ENCODE peak calls at places on chromosome 5, in six cellular contexts. L, Z, H, V, B and M are unnamed samples.

GRCh38 chr5:167280111-167280510 is 1011.3 kb upstream of the WWC1 start:
- DNase-seq in L (no peak), V (no peak), H (no peak), Z (no peak), B (no peak), M (no peak)

GRCh38 chr5:68950111-68950510 is 143.7 kb upstream of the SLC30A5 start:
- DNase-seq in L (no peak), V (no peak), B (peak), Z (no peak), H (no peak), M (no peak)

GRCh38 chr5:179263391-179264052 is 81.7 kb downstream of the ADAMTS2 start:
- DNase-seq in B (no peak), L (no peak), H (no peak), V (no peak), Z (no peak), M (no peak)

GRCh38 chr5:147303251-147303650 is 68.4 kb downstream of the STK32A start:
- DNase-seq in V (no peak), L (peak), B (no peak), H (no peak), Z (no peak), M (no peak)

GRCh38 chr5:43851741-43852140 is 248.8 kb downstream of the NNT start:
- DNase-seq in B (peak), Z (no peak), L (no peak), V (no peak), H (no peak), M (no peak)

GRCh38 chr5:179393078-179393477 is 47.8 kb upstream of the ADAMTS2 start:
- DNase-seq in B (peak), L (peak), H (peak), Z (no peak), V (no peak), M (no peak)

GRCh38 chr5:135995979-135996378 is 32.8 kb upstream of the TGFBI start:
- DNase-seq in H (no peak), B (no peak), L (no peak), V (no peak), Z (no peak), M (no peak)

GRCh38 chr5:39194466-39195136 is 24.8 kb downstream of the FYB1 start:
- DNase-seq in B (peak), L (peak), Z (no peak), V (no peak), H (no peak), M (no peak)

GRCh38 chr5:169072223-169072622 is 228.7 kb downstream of the SLIT3 start:
- DNase-seq in H (no peak), L (no peak), V (no peak), B (no peak), Z (no peak), M (no peak)

GRCh38 chr5:80568251-80568650 is 1.8 kb downstream of the ANKRD34B start:
- DNase-seq in V (no peak), H (no peak), Z (no peak), L (no peak), B (no peak), M (no peak)

GRCh38 chr5:174832811-174833210 is 108.4 kb downstream of the MSX2 start:
- DNase-seq in V (no peak), H (no peak), Z (no peak), B (no peak), L (no peak), M (no peak)

GRCh38 chr5:117455236-117456233 is 880.9 kb upstream of the SEMA6A start:
- DNase-seq in B (no peak), V (peak), L (no peak), H (no peak), Z (no peak), M (no peak)

GRCh38 chr5:33850100-33850594 is 41.6 kb downstream of the ADAMTS12 start:
- DNase-seq in Z (no peak), L (peak), B (peak), H (no peak), V (no peak), M (no peak)

GRCh38 chr5:134590992-134591659 is 41.5 kb downstream of the SAR1B start:
- DNase-seq in Z (no peak), H (no peak), L (no peak), B (no peak), V (no peak), M (no peak)

GRCh38 chr5:133195250-133195649 is 143.4 kb downstream of the HSPA4 start:
- DNase-seq in Z (no peak), H (no peak), L (no peak), V (no peak), B (no peak), M (no peak)

GRCh38 chr5:936149-937144 is 43.8 kb downstream of the TRIP13 start:
- DNase-seq in Z (no peak), L (no peak), V (no peak), H (peak), B (no peak), M (no peak)

GRCh38 chr5:153952893-153953292 is 85.8 kb downstream of the FAM114A2 start:
- DNase-seq in V (no peak), B (peak), L (peak), Z (no peak), H (no peak), M (no peak)

GRCh38 chr5:115428248-115428647 is 116.3 kb downstream of the FEM1C start:
- DNase-seq in L (no peak), H (no peak), Z (no peak), B (no peak), V (no peak), M (no peak)

GRCh38 chr5:32223972-32224608 is 50.0 kb upstream of the GOLPH3 start:
- DNase-seq in H (no peak), Z (no peak), L (peak), V (no peak), B (peak), M (no peak)

GRCh38 chr5:72558383-72558782 is 51.2 kb upstream of the ZNF366 start:
- DNase-seq in L (no peak), B (peak), V (no peak), H (no peak), Z (no peak), M (no peak)

GRCh38 chr5:1772634-1773033 is 27.0 kb downstream of the MRPL36 start:
- DNase-seq in H (no peak), L (peak), V (no peak), B (peak), Z (no peak), M (peak)

GRCh38 chr5:138180183-138180782 is 1.4 kb downstream of the KIF20A start:
- DNase-seq in H (no peak), L (peak), B (peak), Z (no peak), V (no peak), M (peak)

GRCh38 chr5:69450116-69450515 is 35.2 kb downstream of the MARVELD2 start:
- DNase-seq in Z (no peak), B (peak), H (no peak), V (no peak), L (peak), M (no peak)

GRCh38 chr5:160219411-160219810 is 9.9 kb upstream of the FABP6 start:
- DNase-seq in Z (no peak), H (no peak), B (no peak), L (no peak), V (no peak), M (no peak)

GRCh38 chr5:150251504-150251903 is 38.1 kb downstream of the CAMK2A start:
- DNase-seq in V (no peak), L (no peak), H (no peak), B (no peak), Z (no peak), M (no peak)
- H3K4me3 ChIP-seq in V (no peak), L (no peak), H (no peak), B (no peak), Z (no peak), M (no peak)

GRCh38 chr5:122091942-122092600 is 14.0 kb upstream of the LOX start:
- DNase-seq in V (no peak), Z (no peak), L (peak), H (no peak), B (peak), M (no peak)
- TF ChIP-seq CTCF in V (no peak), Z (peak), L (peak), H (no peak), B (peak), M (peak)

DNA sequence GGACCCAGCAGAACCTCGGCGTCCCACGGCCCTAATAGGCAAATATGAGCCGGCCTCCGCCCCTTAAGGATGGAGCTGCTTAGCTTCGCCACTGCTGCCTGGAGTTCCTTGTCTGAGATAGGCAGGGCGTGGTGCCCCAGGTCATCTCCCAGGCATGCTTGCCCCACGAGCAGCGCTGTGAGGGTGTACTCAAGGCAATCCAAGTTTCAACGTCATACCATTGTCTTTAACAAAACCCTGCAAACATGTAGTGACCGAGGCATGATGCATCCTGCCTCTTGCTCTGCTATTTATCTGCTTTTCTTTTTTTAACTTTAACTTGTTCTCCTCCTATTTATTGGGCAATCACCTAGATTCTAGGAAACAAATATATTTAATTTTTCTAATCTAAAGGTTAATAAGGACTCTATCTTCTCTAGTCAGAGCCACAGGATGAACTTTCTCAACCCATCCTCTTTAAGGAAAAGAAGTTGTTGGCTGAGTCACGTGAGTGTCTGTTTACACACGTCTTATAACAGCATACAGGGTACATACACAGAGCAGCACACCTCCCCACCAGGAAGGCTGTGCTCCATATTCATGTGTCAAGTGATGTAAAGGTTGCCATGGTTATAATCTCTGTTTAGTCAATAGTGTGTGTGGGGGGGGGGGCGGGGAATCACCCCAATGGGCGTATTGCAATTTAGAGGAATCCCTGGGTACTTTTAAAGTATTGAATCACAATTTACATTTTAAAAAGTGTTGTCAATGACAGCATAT is 27.3 kb upstream of the ZSWIM6 start:
- DNase-seq in Z (no peak), B (peak), V (peak), L (peak), H (no peak), M (peak)
- H3K4me3 ChIP-seq in Z (no peak), B (no peak), V (no peak), L (no peak), H (no peak), M (no peak)

DNA sequence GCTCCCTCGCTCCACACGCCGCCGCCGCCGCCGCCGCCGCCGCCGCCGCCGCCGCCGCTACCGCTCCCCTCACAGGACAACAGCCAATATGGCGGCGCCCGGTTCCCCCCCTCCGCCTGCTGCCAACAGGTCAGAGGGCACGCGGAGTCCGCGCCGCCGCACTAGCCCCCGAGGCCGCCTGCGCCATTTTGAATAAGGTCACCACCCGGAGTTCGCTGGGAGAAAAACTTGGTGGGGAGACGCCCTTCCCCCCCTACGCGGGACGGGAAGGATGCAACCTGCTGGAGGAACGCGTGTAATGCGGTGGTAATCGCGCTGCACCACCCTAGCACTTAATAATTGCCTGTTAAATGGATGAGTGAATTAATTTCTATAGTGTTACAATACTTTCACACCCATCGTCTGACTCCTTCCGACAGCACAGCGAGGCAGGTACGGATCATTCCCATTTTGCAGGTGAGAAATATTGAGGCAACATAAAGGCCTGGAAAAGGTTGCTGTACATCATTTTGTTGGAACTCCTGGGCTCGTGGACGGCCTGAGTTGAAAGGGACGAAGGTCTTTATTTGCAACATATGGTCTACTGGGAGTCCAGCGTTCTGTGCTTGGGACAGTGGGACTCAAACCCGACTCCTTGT is at the start of gene FAM193B:
- DNase-seq in V (peak), B (peak), L (peak), H (peak), Z (peak), M (peak)
- TF ChIP-seq CTCF in V (no peak), B (peak), L (peak), H (no peak), Z (no peak), M (peak)

GRCh38 chr5:10607666-10608442 is 44.0 kb downstream of the ANKRD33B start:
- DNase-seq in L (peak), H (no peak), V (no peak), Z (peak), B (peak), M (no peak)
- H3K4me3 ChIP-seq in L (no peak), H (peak), V (no peak), Z (no peak), B (no peak), M (no peak)